ENCODE peak calls at places on chromosomes 1 and 21, in four cellular contexts. F is K562, N is breast epithelium, S is AG09319. Q is an unnamed sample.
A peak's percentile ranks its signal among the peaks of the same experiment; 100 is the strongest.

GRCh38 chr1:46455951-46456350 is 33.7 kb upstream of the DMBX1 start:
- DNase-seq in F (no peak), N (no peak), S (no peak), Q (no peak)

GRCh38 chr1:12405325-12406217 is 175.7 kb downstream of the VPS13D start:
- DNase-seq in F (peak; percentile 56), N (peak; percentile 30), S (no peak), Q (no peak)

GRCh38 chr1:17833661-17834501 is 78.7 kb downstream of the ACTL8 start:
- DNase-seq in F (no peak), N (no peak), S (no peak), Q (no peak)

GRCh38 chr1:48071513-48071912 is 74.3 kb upstream of the TRABD2B start:
- DNase-seq in F (no peak), N (no peak), S (no peak), Q (no peak)

GRCh38 chr1:184399192-184399847 is 12.5 kb downstream of the C1orf21 start:
- DNase-seq in F (no peak), N (no peak), S (no peak), Q (no peak)

GRCh38 chr1:28199328-28200233 is 23.1 kb upstream of the PTAFR start:
- DNase-seq in F (no peak), N (no peak), S (no peak), Q (no peak)

GRCh38 chr1:39657923-39658485 is 13.9 kb downstream of the NT5C1A start:
- DNase-seq in F (peak; percentile 87), N (no peak), S (peak; percentile 18), Q (peak; percentile 14)

GRCh38 chr1:18879791-18880309 is 20.4 kb upstream of the TAS1R2 start:
- DNase-seq in F (no peak), N (no peak), S (no peak), Q (no peak)

GRCh38 chr1:82836246-82836645 is 1035.5 kb downstream of the ADGRL2 start:
- DNase-seq in F (no peak), N (no peak), S (no peak), Q (no peak)

GRCh38 chr1:225999912-226000337 is 782 bp upstream of the SDE2 start:
- DNase-seq in F (peak; percentile 38), N (no peak), S (no peak), Q (peak; percentile 85)

GRCh38 chr1:3515272-3515671 is 60.8 kb downstream of the ARHGEF16 start:
- DNase-seq in F (no peak), N (no peak), S (no peak), Q (no peak)

GRCh38 chr1:211099393-211099792 is 34.6 kb downstream of the KCNH1 start:
- DNase-seq in F (no peak), N (no peak), S (no peak), Q (no peak)

GRCh38 chr1:53326598-53327182 is 1.2 kb downstream of the LRP8 start:
- DNase-seq in F (peak; percentile 48), N (no peak), S (no peak), Q (no peak)

GRCh38 chr21:31316488-31317169 is 27.4 kb downstream of the TIAM1 start:
- DNase-seq in F (no peak), N (no peak), S (no peak), Q (no peak)

Q was measured in naive B cell.